ENCODE peak calls at places on chromosome 1, in five cellular contexts. One of them, this sample, is unnamed.
A peak's percentile ranks its signal among the peaks of the same experiment; 100 is the strongest.

GRCh38 chr1:91596474-91596873 is 95.8 kb downstream of the CDC7 start:
- DNase-seq in naive B cell: no peak
- DNase-seq in amniotic stem cell: no peak
- DNase-seq in stimulated activated naive CD8-positive, alpha-beta T cell treated with anti-CD3 and anti-CD28 coated beads, Interleukin-15, Interleukin-2, amounts not matched to agents 100 U/mL and 50 U/mL, for 24 hours: no peak
- DNase-seq in fibroblast of pulmonary artery: peak; percentile 41
- DNase-seq in this sample: peak; percentile 63

GRCh38 chr1:84700065-84700464 is 9.8 kb upstream of the SSX2IP start:
- DNase-seq in naive B cell: peak; percentile 28
- DNase-seq in amniotic stem cell: no peak
- DNase-seq in stimulated activated naive CD8-positive, alpha-beta T cell treated with anti-CD3 and anti-CD28 coated beads, Interleukin-15, Interleukin-2, amounts not matched to agents 100 U/mL and 50 U/mL, for 24 hours: no peak
- DNase-seq in fibroblast of pulmonary artery: no peak
- DNase-seq in this sample: no peak

GRCh38 chr1:8598783-8599182 is 218.7 kb downstream of the RERE start:
- DNase-seq in naive B cell: no peak
- DNase-seq in amniotic stem cell: no peak
- DNase-seq in stimulated activated naive CD8-positive, alpha-beta T cell treated with anti-CD3 and anti-CD28 coated beads, Interleukin-15, Interleukin-2, amounts not matched to agents 100 U/mL and 50 U/mL, for 24 hours: no peak
- DNase-seq in fibroblast of pulmonary artery: peak; percentile 13
- DNase-seq in this sample: peak; percentile 33

GRCh38 chr1:201318504-201319340 is 35.4 kb downstream of the PKP1 start:
- DNase-seq in naive B cell: no peak
- DNase-seq in amniotic stem cell: no peak
- DNase-seq in stimulated activated naive CD8-positive, alpha-beta T cell treated with anti-CD3 and anti-CD28 coated beads, Interleukin-15, Interleukin-2, amounts not matched to agents 100 U/mL and 50 U/mL, for 24 hours: no peak
- DNase-seq in fibroblast of pulmonary artery: no peak
- DNase-seq in this sample: no peak

GRCh38 chr1:203668401-203668800 is 41.8 kb downstream of the ATP2B4 start:
- DNase-seq in naive B cell: no peak
- DNase-seq in amniotic stem cell: no peak
- DNase-seq in stimulated activated naive CD8-positive, alpha-beta T cell treated with anti-CD3 and anti-CD28 coated beads, Interleukin-15, Interleukin-2, amounts not matched to agents 100 U/mL and 50 U/mL, for 24 hours: no peak
- DNase-seq in fibroblast of pulmonary artery: no peak
- DNase-seq in this sample: no peak

GRCh38 chr1:95407864-95408291 is 173.9 kb downstream of the RWDD3 start:
- DNase-seq in naive B cell: no peak
- DNase-seq in amniotic stem cell: no peak
- DNase-seq in stimulated activated naive CD8-positive, alpha-beta T cell treated with anti-CD3 and anti-CD28 coated beads, Interleukin-15, Interleukin-2, amounts not matched to agents 100 U/mL and 50 U/mL, for 24 hours: no peak
- DNase-seq in fibroblast of pulmonary artery: no peak
- DNase-seq in this sample: no peak

GRCh38 chr1:64171797-64172281 is 31.6 kb upstream of the UBE2U start:
- DNase-seq in naive B cell: no peak
- DNase-seq in amniotic stem cell: peak; percentile 21
- DNase-seq in stimulated activated naive CD8-positive, alpha-beta T cell treated with anti-CD3 and anti-CD28 coated beads, Interleukin-15, Interleukin-2, amounts not matched to agents 100 U/mL and 50 U/mL, for 24 hours: no peak
- DNase-seq in fibroblast of pulmonary artery: peak; percentile 65
- DNase-seq in this sample: no peak

GRCh38 chr1:158199840-158200239 is 19.1 kb downstream of the CD1D start:
- DNase-seq in naive B cell: no peak
- DNase-seq in amniotic stem cell: no peak
- DNase-seq in stimulated activated naive CD8-positive, alpha-beta T cell treated with anti-CD3 and anti-CD28 coated beads, Interleukin-15, Interleukin-2, amounts not matched to agents 100 U/mL and 50 U/mL, for 24 hours: no peak
- DNase-seq in fibroblast of pulmonary artery: peak; percentile 73
- DNase-seq in this sample: no peak

GRCh38 chr1:15094719-15095491 is 58.6 kb upstream of the TMEM51 start:
- DNase-seq in naive B cell: no peak
- DNase-seq in amniotic stem cell: no peak
- DNase-seq in stimulated activated naive CD8-positive, alpha-beta T cell treated with anti-CD3 and anti-CD28 coated beads, Interleukin-15, Interleukin-2, amounts not matched to agents 100 U/mL and 50 U/mL, for 24 hours: no peak
- DNase-seq in fibroblast of pulmonary artery: no peak
- DNase-seq in this sample: no peak

GRCh38 chr1:182330303-182330702 is 61.3 kb downstream of the GLUL start:
- DNase-seq in naive B cell: no peak
- DNase-seq in amniotic stem cell: no peak
- DNase-seq in stimulated activated naive CD8-positive, alpha-beta T cell treated with anti-CD3 and anti-CD28 coated beads, Interleukin-15, Interleukin-2, amounts not matched to agents 100 U/mL and 50 U/mL, for 24 hours: no peak
- DNase-seq in fibroblast of pulmonary artery: no peak
- DNase-seq in this sample: peak; percentile 27

GRCh38 chr1:167227934-167228378 is 7.3 kb downstream of the POU2F1 start:
- DNase-seq in naive B cell: no peak
- DNase-seq in amniotic stem cell: no peak
- DNase-seq in stimulated activated naive CD8-positive, alpha-beta T cell treated with anti-CD3 and anti-CD28 coated beads, Interleukin-15, Interleukin-2, amounts not matched to agents 100 U/mL and 50 U/mL, for 24 hours: no peak
- DNase-seq in fibroblast of pulmonary artery: peak; percentile 16
- DNase-seq in this sample: no peak

GRCh38 chr1:66022904-66023620 is 230.4 kb downstream of the PDE4B start:
- DNase-seq in naive B cell: no peak
- DNase-seq in amniotic stem cell: no peak
- DNase-seq in stimulated activated naive CD8-positive, alpha-beta T cell treated with anti-CD3 and anti-CD28 coated beads, Interleukin-15, Interleukin-2, amounts not matched to agents 100 U/mL and 50 U/mL, for 24 hours: no peak
- DNase-seq in fibroblast of pulmonary artery: peak; percentile 51
- DNase-seq in this sample: peak; percentile 66

GRCh38 chr1:80594013-80594412 is 1206.7 kb upstream of the ADGRL2 start:
- DNase-seq in naive B cell: no peak
- DNase-seq in amniotic stem cell: no peak
- DNase-seq in stimulated activated naive CD8-positive, alpha-beta T cell treated with anti-CD3 and anti-CD28 coated beads, Interleukin-15, Interleukin-2, amounts not matched to agents 100 U/mL and 50 U/mL, for 24 hours: no peak
- DNase-seq in fibroblast of pulmonary artery: no peak
- DNase-seq in this sample: no peak